ENCODE peak calls at places on chromosomes 11 and 22, in five cellular contexts. F is mammary epithelial cell, Y is OCI-LY7, B is astrocyte of the hippocampus, Z is substantia nigra. N is an unnamed sample.

GRCh38 chr22:27747396-27748256 is 53.9 kb downstream of the MN1 start:
- DNase-seq in F (no peak), Y (no peak), B (no peak), Z (no peak), N (no peak)

GRCh38 chr11:123560001-123560400 is 94.4 kb downstream of the SCN3B start:
- DNase-seq in F (no peak), Y (no peak), B (peak; percentile 79), Z (peak; percentile 44), N (no peak)

GRCh38 chr11:117924631-117925170 is 4.5 kb downstream of the TMPRSS13 start:
- DNase-seq in F (no peak), Y (no peak), B (no peak), Z (no peak), N (no peak)

GRCh38 chr11:28077524-28077923 is 30.4 kb downstream of the KIF18A start:
- DNase-seq in F (no peak), Y (no peak), B (no peak), Z (no peak), N (no peak)

GRCh38 chr11:76670475-76671235 is at the start of gene LRRC32:
- DNase-seq in F (no peak), Y (peak; percentile 83), B (peak; percentile 45), Z (peak; percentile 29), N (peak; percentile 14)

GRCh38 chr11:76159983-76160661 is 46.2 kb downstream of the WNT11 start:
- DNase-seq in F (no peak), Y (no peak), B (no peak), Z (no peak), N (no peak)

GRCh38 chr22:50674606-50675552 is 2.3 kb downstream of the SHANK3 start:
- DNase-seq in F (peak; percentile 82), Y (no peak), B (peak; percentile 66), Z (no peak), N (no peak)

GRCh38 chr11:64570341-64570740 is 20.7 kb upstream of the SLC22A12 start:
- DNase-seq in F (no peak), Y (no peak), B (no peak), Z (no peak), N (no peak)

GRCh38 chr11:28137832-28138231 is 29.6 kb downstream of the METTL15 start:
- DNase-seq in F (no peak), Y (no peak), B (no peak), Z (no peak), N (no peak)

GRCh38 chr22:39738746-39739145 is 154.8 kb downstream of the ENTHD1 start:
- DNase-seq in F (no peak), Y (no peak), B (no peak), Z (no peak), N (no peak)

GRCh38 chr22:21926728-21927127 is 25.9 kb downstream of the PPM1F start:
- DNase-seq in F (no peak), Y (no peak), B (no peak), Z (no peak), N (no peak)

GRCh38 chr22:19085233-19086043 is 36.8 kb downstream of the DGCR2 start:
- DNase-seq in F (peak; percentile 16), Y (peak; percentile 85), B (peak; percentile 39), Z (no peak), N (no peak)

GRCh38 chr11:113670149-113670829 is 35.8 kb downstream of the TMPRSS5 start:
- DNase-seq in F (no peak), Y (no peak), B (no peak), Z (no peak), N (no peak)

GRCh38 chr22:38957046-38957770 is at the start of gene APOBEC3A:
- DNase-seq in F (no peak), Y (no peak), B (no peak), Z (no peak), N (no peak)

GRCh38 chr11:61971177-61972111 is 4.0 kb upstream of the FTH1 start:
- DNase-seq in F (peak; percentile 97), Y (peak; percentile 34), B (peak; percentile 99), Z (peak; percentile 96), N (peak; percentile 94)

GRCh38 chr11:800473-800872 is 2.4 kb upstream of the SLC25A22 start:
- DNase-seq in F (no peak), Y (no peak), B (no peak), Z (no peak), N (no peak)

GRCh38 chr22:17266261-17266971 is 47.2 kb upstream of the ADA2 start:
- DNase-seq in F (no peak), Y (no peak), B (peak; percentile 17), Z (no peak), N (no peak)

GRCh38 chr11:67615455-67616430 is 9.0 kb downstream of the NDUFV1 start:
- DNase-seq in F (no peak), Y (peak; percentile 67), B (no peak), Z (no peak), N (peak; percentile 44)

GRCh38 chr22:26646158-26646557 is 11.2 kb upstream of the MIAT start:
- DNase-seq in F (no peak), Y (no peak), B (no peak), Z (no peak), N (no peak)

GRCh38 chr22:42321908-42322561 is 51.6 kb upstream of the TCF20 start:
- DNase-seq in F (peak; percentile 89), Y (no peak), B (no peak), Z (no peak), N (no peak)

GRCh38 chr11:45110562-45110961 is 35.9 kb upstream of the PRDM11 start:
- DNase-seq in F (peak; percentile 49), Y (peak; percentile 74), B (peak; percentile 85), Z (no peak), N (peak; percentile 17)

GRCh38 chr22:26667140-26667539 is 9.8 kb downstream of the MIAT start:
- DNase-seq in F (no peak), Y (no peak), B (no peak), Z (no peak), N (no peak)

GRCh38 chr22:17770180-17771077 is 3.8 kb downstream of the BID start:
- DNase-seq in F (no peak), Y (no peak), B (no peak), Z (peak; percentile 42), N (no peak)

GRCh38 chr11:112249871-112250590 is 10.6 kb downstream of the PLET1 start:
- DNase-seq in F (no peak), Y (no peak), B (peak; percentile 44), Z (no peak), N (no peak)

GRCh38 chr11:73380321-73380720 is 4.1 kb downstream of the RELT start:
- DNase-seq in F (no peak), Y (no peak), B (no peak), Z (no peak), N (no peak)

GRCh38 chr11:110711776-110712642 is at the start of gene ARHGAP20:
- DNase-seq in F (peak; percentile 28), Y (no peak), B (peak; percentile 77), Z (peak; percentile 70), N (no peak)

GRCh38 chr11:42770444-42771065 is 541.2 kb upstream of the API5 start:
- DNase-seq in F (peak; percentile 2), Y (peak; percentile 28), B (peak; percentile 68), Z (peak; percentile 7), N (no peak)

GRCh38 chr11:61756452-61757212 is 4.2 kb downstream of the MYRF start:
- DNase-seq in F (no peak), Y (no peak), B (peak; percentile 56), Z (peak; percentile 25), N (no peak)

GRCh38 chr11:78698612-78699011 is 123.9 kb upstream of the NARS2 start:
- DNase-seq in F (peak; percentile 62), Y (no peak), B (peak; percentile 97), Z (no peak), N (no peak)